ENCODE peak calls at places on chromosomes 7 and 10, in six cellular contexts. V, K, J, X, S and B are unnamed samples.

GRCh38 chr10:3765376-3765667 is 19.7 kb downstream of the KLF6 start:
- ATAC-seq in X (no peak), K (no peak), J (no peak), V (no peak), S (no peak), B (no peak)

GRCh38 chr7:35695628-35695888 is 623 bp upstream of the HERPUD2 start:
- ATAC-seq in S (peak; percentile 17), K (peak; percentile 47), X (peak; percentile 14), J (peak; percentile 9), V (peak; percentile 0), B (peak; percentile 3)

GRCh38 chr7:25995893-25996529 is 156.0 kb upstream of the NFE2L3 start:
- ATAC-seq in X (no peak), K (no peak), S (no peak), V (no peak), J (no peak), B (no peak)

GRCh38 chr10:79454259-79454658 is 8.8 kb upstream of the ZCCHC24 start:
- ATAC-seq in X (peak; percentile 95), S (no peak), J (no peak), K (no peak), V (no peak), B (peak; percentile 90)

GRCh38 chr7:20439786-20440185 is 109.1 kb downstream of the ITGB8 start:
- ATAC-seq in V (no peak), S (no peak), J (no peak), K (no peak), X (no peak), B (no peak)

GRCh38 chr10:69382382-69383117 is 34.2 kb downstream of the TACR2 start:
- ATAC-seq in K (no peak), S (no peak), X (peak; percentile 87), J (no peak), V (no peak), B (peak; percentile 42)

GRCh38 chr10:14782691-14783363 is 8.1 kb upstream of the FAM107B start:
- ATAC-seq in K (peak; percentile 94), J (no peak), V (no peak), X (peak; percentile 60), S (no peak), B (peak; percentile 64)

GRCh38 chr7:30155481-30155880 is 20.7 kb downstream of the MTURN start:
- ATAC-seq in K (no peak), X (no peak), J (no peak), V (no peak), S (no peak), B (no peak)

GRCh38 chr7:42742321-42742720 is 169.5 kb downstream of the C7orf25 start:
- ATAC-seq in J (no peak), K (no peak), S (no peak), V (no peak), X (no peak), B (no peak)

GRCh38 chr7:44935016-44935415 is 43.8 kb downstream of the MYO1G start:
- ATAC-seq in K (no peak), V (no peak), X (no peak), S (no peak), J (no peak), B (no peak)

GRCh38 chr7:16999541-17000266 is 117.9 kb upstream of the AGR3 start:
- ATAC-seq in K (peak; percentile 98), X (no peak), V (no peak), S (peak; percentile 45), J (peak; percentile 99), B (no peak)

GRCh38 chr7:12769464-12769863 is 82.0 kb downstream of the ARL4A start:
- ATAC-seq in V (no peak), K (no peak), J (no peak), S (no peak), X (no peak), B (no peak)

GRCh38 chr7:115693779-115694178 is 336.8 kb downstream of the TFEC start:
- ATAC-seq in J (no peak), X (no peak), V (peak; percentile 52), S (no peak), K (no peak), B (no peak)

GRCh38 chr10:48782321-48782720 is 97.6 kb downstream of the WDFY4 start:
- ATAC-seq in V (no peak), J (no peak), X (no peak), K (no peak), S (no peak), B (no peak)

GRCh38 chr7:50509459-50509858 is 55.7 kb downstream of the DDC start:
- ATAC-seq in J (no peak), X (no peak), V (no peak), K (no peak), S (no peak), B (no peak)

GRCh38 chr7:29255199-29255838 is 60.7 kb downstream of the CHN2 start:
- ATAC-seq in J (no peak), X (no peak), S (peak; percentile 27), V (no peak), K (no peak), B (peak; percentile 28)

GRCh38 chr10:3172081-3172445 is 519 bp downstream of the PITRM1 start:
- ATAC-seq in X (peak; percentile 2), V (peak; percentile 1), J (no peak), S (no peak), K (peak; percentile 18), B (peak; percentile 1)

GRCh38 chr10:70175516-70175915 is 5.2 kb upstream of the SAR1A start:
- ATAC-seq in J (no peak), K (no peak), S (no peak), X (no peak), V (no peak), B (no peak)

GRCh38 chr10:33799944-33800323 is 465.5 kb upstream of the NRP1 start:
- ATAC-seq in K (no peak), J (no peak), X (no peak), V (no peak), S (no peak), B (no peak)

GRCh38 chr7:25517906-25518305 is 289.6 kb upstream of the NPVF start:
- ATAC-seq in X (no peak), J (no peak), S (no peak), K (no peak), V (no peak), B (no peak)

GRCh38 chr7:141679014-141679413 is 23.0 kb downstream of the DENND11 start:
- ATAC-seq in S (no peak), J (peak; percentile 90), K (peak; percentile 86), X (no peak), V (peak; percentile 55), B (no peak)